ENCODE peak calls at places on chromosomes 13 and 19, in five cellular contexts. W is IMR-90, P is NCI-H1092, Z is GM04503, C is GM18507. R is an unnamed sample.

GRCh38 chr19:13843104-13843921 is 33.6 kb upstream of the NANOS3 start:
- DNase-seq in Z (no peak), P (no peak), W (peak; percentile 47), C (no peak), R (no peak)

GRCh38 chr13:99164226-99164625 is 36.4 kb upstream of the UBAC2 start:
- DNase-seq in P (no peak), W (no peak), C (no peak), Z (no peak), R (no peak)

GRCh38 chr13:30968734-30969335 is 36.4 kb downstream of the TEX26 start:
- DNase-seq in W (peak; percentile 55), Z (peak; percentile 49), P (no peak), C (no peak), R (no peak)

GRCh38 chr19:15733895-15734294 is 3.9 kb upstream of the OR10H3 start:
- DNase-seq in P (no peak), W (no peak), Z (no peak), C (no peak), R (no peak)

GRCh38 chr19:32358311-32358710 is 12.9 kb downstream of the ZNF507 start:
- DNase-seq in W (no peak), Z (no peak), C (no peak), P (no peak), R (no peak)

GRCh38 chr13:50969691-50970090 is 60.1 kb downstream of the RNASEH2B start:
- DNase-seq in W (no peak), C (no peak), Z (no peak), P (no peak), R (no peak)

GRCh38 chr19:8475005-8475404 is 27.4 kb downstream of the PRAM1 start:
- DNase-seq in Z (no peak), W (no peak), C (no peak), P (no peak), R (no peak)

GRCh38 chr13:109426690-109426990 is 359.7 kb downstream of the IRS2 start:
- DNase-seq in C (no peak), Z (no peak), P (no peak), W (no peak), R (no peak)

GRCh38 chr19:32061304-32061703 is 284.1 kb upstream of the ZNF507 start:
- DNase-seq in C (no peak), Z (no peak), P (no peak), W (no peak), R (no peak)

R was measured in cortex of kidney.